ENCODE peak calls at places on chromosome 2, in eight cellular contexts. One of them, this sample, is unnamed.
A peak's percentile ranks its signal among the peaks of the same experiment; 100 is the strongest.

GRCh38 chr2:126662623-126663022 is 6.7 kb downstream of the GYPC start:
- DNase-seq in HTR-8/SVneo: no peak
- DNase-seq in heart right ventricle: no peak
- DNase-seq in CD4-positive, alpha-beta memory T cell: no peak
- DNase-seq in IMR-90: no peak
- DNase-seq in type B pancreatic cell: no peak
- DNase-seq in GM13977: no peak
- DNase-seq in right cardiac atrium: no peak
- DNase-seq in this sample: no peak

GRCh38 chr2:181904022-181904632 is 12.6 kb downstream of the ITPRID2 start:
- DNase-seq in CD4-positive, alpha-beta memory T cell: peak; percentile 30
- DNase-seq in GM13977: no peak
- DNase-seq in right cardiac atrium: no peak
- DNase-seq in IMR-90: peak; percentile 50
- DNase-seq in HTR-8/SVneo: peak; percentile 25
- DNase-seq in heart right ventricle: no peak
- DNase-seq in type B pancreatic cell: no peak
- DNase-seq in this sample: no peak

GRCh38 chr2:127163922-127164321 is 56.2 kb downstream of the CYP27C1 start:
- DNase-seq in IMR-90: no peak
- DNase-seq in type B pancreatic cell: peak; percentile 31
- DNase-seq in GM13977: no peak
- DNase-seq in CD4-positive, alpha-beta memory T cell: no peak
- DNase-seq in heart right ventricle: no peak
- DNase-seq in right cardiac atrium: no peak
- DNase-seq in HTR-8/SVneo: no peak
- DNase-seq in this sample: no peak

GRCh38 chr2:128503358-128504241 is 184.9 kb upstream of the HS6ST1 start:
- DNase-seq in GM13977: no peak
- DNase-seq in CD4-positive, alpha-beta memory T cell: no peak
- DNase-seq in HTR-8/SVneo: no peak
- DNase-seq in IMR-90: no peak
- DNase-seq in right cardiac atrium: no peak
- DNase-seq in type B pancreatic cell: peak; percentile 65
- DNase-seq in heart right ventricle: no peak
- DNase-seq in this sample: no peak

GRCh38 chr2:118010470-118010869 is 3.4 kb downstream of the CCDC93 start:
- DNase-seq in right cardiac atrium: no peak
- DNase-seq in CD4-positive, alpha-beta memory T cell: no peak
- DNase-seq in IMR-90: no peak
- DNase-seq in type B pancreatic cell: no peak
- DNase-seq in HTR-8/SVneo: no peak
- DNase-seq in heart right ventricle: no peak
- DNase-seq in GM13977: no peak
- DNase-seq in this sample: no peak

GRCh38 chr2:25313711-25314513 is 27.8 kb downstream of the DNMT3A start:
- DNase-seq in heart right ventricle: no peak
- DNase-seq in GM13977: no peak
- DNase-seq in CD4-positive, alpha-beta memory T cell: no peak
- DNase-seq in right cardiac atrium: no peak
- DNase-seq in type B pancreatic cell: no peak
- DNase-seq in HTR-8/SVneo: no peak
- DNase-seq in IMR-90: no peak
- DNase-seq in this sample: no peak

GRCh38 chr2:50649626-50650397 is 382.1 kb downstream of the NRXN1 start:
- DNase-seq in HTR-8/SVneo: no peak
- DNase-seq in type B pancreatic cell: no peak
- DNase-seq in CD4-positive, alpha-beta memory T cell: no peak
- DNase-seq in GM13977: no peak
- DNase-seq in IMR-90: peak; percentile 56
- DNase-seq in heart right ventricle: no peak
- DNase-seq in right cardiac atrium: no peak
- DNase-seq in this sample: no peak

GRCh38 chr2:159456500-159457426 is 159.6 kb downstream of the BAZ2B start:
- DNase-seq in type B pancreatic cell: no peak
- DNase-seq in CD4-positive, alpha-beta memory T cell: no peak
- DNase-seq in right cardiac atrium: no peak
- DNase-seq in IMR-90: peak; percentile 12
- DNase-seq in heart right ventricle: no peak
- DNase-seq in HTR-8/SVneo: no peak
- DNase-seq in GM13977: peak; percentile 7
- DNase-seq in this sample: no peak

GRCh38 chr2:28430377-28430765 is 37.7 kb downstream of the FOSL2 start:
- DNase-seq in type B pancreatic cell: no peak
- DNase-seq in right cardiac atrium: no peak
- DNase-seq in CD4-positive, alpha-beta memory T cell: no peak
- DNase-seq in heart right ventricle: no peak
- DNase-seq in HTR-8/SVneo: no peak
- DNase-seq in IMR-90: no peak
- DNase-seq in GM13977: no peak
- DNase-seq in this sample: no peak

This sample was measured in lung.